ENCODE peak calls at places on chromosomes 7 and 10, in nine cellular contexts. J is hepatocyte, C is brain microvascular endothelial cell, D is heart left ventricle, V is left ventricle myocardium inferior, N is LNCaP clone FGC, R is tibial artery, P is mesothelial cell of epicardium, K is MCF 10A. A is an unnamed sample.

GRCh38 chr10:77398986-77399755 is 238.4 kb downstream of the KCNMA1 start:
- DNase-seq in J (no peak), C (no peak), D (no peak), V (no peak), N (no peak), R (no peak), P (no peak), K (no peak), A (no peak)

GRCh38 chr10:6737080-6737641 is 157.1 kb upstream of the PRKCQ start:
- DNase-seq in J (no peak), C (peak), D (no peak), V (no peak), N (no peak), R (no peak), P (no peak), K (peak), A (no peak)

GRCh38 chr10:74585231-74586087 is 240.9 kb upstream of the KAT6B start:
- DNase-seq in J (no peak), C (no peak), D (no peak), V (no peak), N (no peak), R (no peak), P (no peak), K (peak), A (no peak)

GRCh38 chr7:75866497-75867389 is 12.1 kb upstream of the RHBDD2 start:
- DNase-seq in J (peak), C (peak), D (peak), V (peak), N (no peak), R (peak), P (no peak), K (peak), A (peak)

GRCh38 chr7:119197872-119198527 is 973.5 kb downstream of the ANKRD7 start:
- DNase-seq in J (peak), C (peak), D (no peak), V (no peak), N (peak), R (no peak), P (peak), K (peak), A (no peak)

GRCh38 chr7:155232911-155233702 is 64.6 kb upstream of the INSIG1 start:
- DNase-seq in J (no peak), C (no peak), D (no peak), V (no peak), N (no peak), R (no peak), P (no peak), K (no peak), A (no peak)

GRCh38 chr7:2876031-2876862 is 32.1 kb upstream of the GNA12 start:
- DNase-seq in J (no peak), C (peak), D (no peak), V (no peak), N (no peak), R (no peak), P (no peak), K (peak), A (no peak)

GRCh38 chr10:103852189-103852711 is 3.1 kb downstream of the SH3PXD2A start:
- DNase-seq in J (peak), C (no peak), D (no peak), V (peak), N (no peak), R (no peak), P (no peak), K (no peak), A (no peak)

GRCh38 chr7:54014765-54015164 is 527.4 kb upstream of the VSTM2A start:
- DNase-seq in J (no peak), C (no peak), D (no peak), V (no peak), N (no peak), R (no peak), P (no peak), K (no peak), A (no peak)

GRCh38 chr7:126696236-126696635 is 556.5 kb downstream of the GRM8 start:
- DNase-seq in J (no peak), C (no peak), D (no peak), V (no peak), N (no peak), R (no peak), P (no peak), K (no peak), A (no peak)

GRCh38 chr10:114172776-114173555 is 1.0 kb downstream of the CCDC186 start:
- DNase-seq in J (no peak), C (no peak), D (no peak), V (no peak), N (no peak), R (no peak), P (no peak), K (peak), A (no peak)

GRCh38 chr7:154388412-154388811 is 336.2 kb downstream of the DPP6 start:
- DNase-seq in J (no peak), C (no peak), D (no peak), V (no peak), N (no peak), R (no peak), P (no peak), K (no peak), A (no peak)

GRCh38 chr7:114302858-114303257 is 111.8 kb upstream of the FOXP2 start:
- DNase-seq in J (no peak), C (no peak), D (no peak), V (no peak), N (no peak), R (no peak), P (no peak), K (no peak), A (no peak)

GRCh38 chr10:59284111-59284975 is 78.0 kb downstream of the FAM13C start:
- DNase-seq in J (no peak), C (no peak), D (no peak), V (no peak), N (no peak), R (no peak), P (no peak), K (peak), A (no peak)

GRCh38 chr7:141220263-141220662 is 146.4 kb downstream of the TMEM178B start:
- DNase-seq in J (no peak), C (no peak), D (no peak), V (no peak), N (no peak), R (no peak), P (no peak), K (peak), A (no peak)

GRCh38 chr10:132444877-132445351 is 47.9 kb downstream of the PWWP2B start:
- DNase-seq in J (no peak), C (no peak), D (no peak), V (no peak), N (no peak), R (no peak), P (no peak), K (peak), A (no peak)

GRCh38 chr10:132441818-132442217 is 44.8 kb downstream of the PWWP2B start:
- DNase-seq in J (no peak), C (no peak), D (no peak), V (no peak), N (no peak), R (no peak), P (no peak), K (no peak), A (no peak)

GRCh38 chr10:132443998-132444876 is 47.2 kb downstream of the PWWP2B start:
- DNase-seq in J (peak), C (no peak), D (no peak), V (no peak), N (no peak), R (no peak), P (no peak), K (no peak), A (no peak)

GRCh38 chr10:132442636-132443035 is 45.6 kb downstream of the PWWP2B start:
- DNase-seq in J (no peak), C (no peak), D (no peak), V (no peak), N (no peak), R (no peak), P (no peak), K (no peak), A (no peak)

GRCh38 chr10:132443605-132443997 is 46.6 kb downstream of the PWWP2B start:
- DNase-seq in J (peak), C (peak), D (no peak), V (no peak), N (no peak), R (no peak), P (no peak), K (peak), A (no peak)
- TF ChIP-seq CTCF in J (peak), C (peak), D (peak), V (peak), N (no peak), R (peak), P (no peak), K (peak), A (no peak)

GRCh38 chr10:13784067-13784466 is 197.3 kb downstream of the PRPF18 start:
- DNase-seq in J (peak), C (peak), D (no peak), V (no peak), N (no peak), R (no peak), P (no peak), K (peak), A (no peak)
- TF ChIP-seq CTCF in J (peak), C (peak), D (no peak), V (peak), N (peak), R (peak), P (no peak), K (peak), A (peak)

GRCh38 chr7:130865408-130866236 is 131.6 kb upstream of the KLF14 start:
- DNase-seq in J (peak), C (no peak), D (no peak), V (no peak), N (no peak), R (no peak), P (no peak), K (peak), A (no peak)
- TF ChIP-seq CTCF in J (no peak), C (peak), D (no peak), V (no peak), N (no peak), R (no peak), P (no peak), K (no peak), A (no peak)

GRCh38 chr7:158596309-158596708 is 8.7 kb upstream of the PTPRN2 start:
- DNase-seq in J (no peak), C (no peak), D (no peak), V (no peak), N (no peak), R (no peak), P (no peak), K (no peak), A (no peak)
- TF ChIP-seq CTCF in J (no peak), C (no peak), D (no peak), V (no peak), N (no peak), R (no peak), P (no peak), K (no peak), A (no peak)